ENCODE peak calls at places on chromosomes 13 and 19, in five cellular contexts. W is nephron progenitor cell, S is stromal cell of bone marrow, D is GM19239, R is ELR. Z is an unnamed sample.

GRCh38 chr13:99227909-99228688 is 27.4 kb downstream of the UBAC2 start:
- DNase-seq in W (no peak), S (no peak), D (no peak), R (peak), Z (no peak)

GRCh38 chr19:15195987-15196682 is 4.7 kb downstream of the NOTCH3 start:
- DNase-seq in W (peak), S (no peak), D (no peak), R (peak), Z (no peak)

GRCh38 chr13:64339373-64340063 is 2890.6 kb downstream of the PCDH9 start:
- DNase-seq in W (no peak), S (no peak), D (no peak), R (no peak), Z (no peak)

GRCh38 chr19:14943601-14944000 is 2.3 kb downstream of the OR7C2 start:
- DNase-seq in W (no peak), S (no peak), D (no peak), R (peak), Z (no peak)

GRCh38 chr19:50330365-50331078 is 1.3 kb upstream of the KCNC3 start:
- DNase-seq in W (peak), S (no peak), D (no peak), R (peak), Z (no peak)

GRCh38 chr13:19818223-19818842 is 35.6 kb upstream of the PSPC1 start:
- DNase-seq in W (peak), S (no peak), D (no peak), R (peak), Z (no peak)

GRCh38 chr19:42469311-42470239 is 26.8 kb upstream of the CXCL17 start:
- DNase-seq in W (no peak), S (no peak), D (no peak), R (no peak), Z (no peak)

GRCh38 chr13:55500694-55501093 is 1640.0 kb upstream of the PRR20A start:
- DNase-seq in W (no peak), S (no peak), D (no peak), R (no peak), Z (no peak)

GRCh38 chr19:47419037-47419783 is at the start of gene MEIS3:
- DNase-seq in W (peak), S (no peak), D (no peak), R (no peak), Z (no peak)

GRCh38 chr19:4523306-4524110 is 5.2 kb upstream of the PLIN4 start:
- DNase-seq in W (peak), S (no peak), D (peak), R (peak), Z (no peak)

GRCh38 chr19:17347361-17347760 is 10.0 kb downstream of the GTPBP3 start:
- DNase-seq in W (no peak), S (no peak), D (no peak), R (no peak), Z (no peak)

GRCh38 chr13:97978661-97979450 is 25.4 kb downstream of the IPO5 start:
- DNase-seq in W (no peak), S (no peak), D (no peak), R (peak), Z (no peak)

Z was measured in NCI-H524 treated with DMSO at 0.1 percent for 48 hours.